ENCODE peak calls at places on chromosome 2, in six cellular contexts. One of them, this sample, is unnamed.
A peak's percentile ranks its signal among the peaks of the same experiment; 100 is the strongest.

GRCh38 chr2:237552911-237553310 is 13.5 kb upstream of the PRLH start:
- DNase-seq in A549: no peak
- DNase-seq in HCT116: no peak
- DNase-seq in left ventricle myocardium inferior: no peak
- DNase-seq in heart right ventricle: no peak
- DNase-seq in left lung: no peak
- DNase-seq in this sample: no peak

GRCh38 chr2:231706731-231707624 is 1.3 kb upstream of the PTMA start:
- DNase-seq in left ventricle myocardium inferior: peak; percentile 97
- DNase-seq in left lung: peak; percentile 95
- DNase-seq in A549: peak; percentile 99
- DNase-seq in heart right ventricle: peak; percentile 97
- DNase-seq in HCT116: peak; percentile 98
- DNase-seq in this sample: peak; percentile 97

GRCh38 chr2:105287692-105288091 is 41.8 kb downstream of the TGFBRAP1 start:
- DNase-seq in left ventricle myocardium inferior: no peak
- DNase-seq in HCT116: peak; percentile 16
- DNase-seq in left lung: no peak
- DNase-seq in A549: peak; percentile 68
- DNase-seq in heart right ventricle: no peak
- DNase-seq in this sample: no peak

GRCh38 chr2:146666336-146666735 is 1178.5 kb upstream of the ACVR2A start:
- DNase-seq in A549: peak; percentile 5
- DNase-seq in left lung: no peak
- DNase-seq in heart right ventricle: no peak
- DNase-seq in left ventricle myocardium inferior: no peak
- DNase-seq in HCT116: no peak
- DNase-seq in this sample: no peak

GRCh38 chr2:84492571-84492970 is 23.7 kb upstream of the DNAH6 start:
- DNase-seq in A549: no peak
- DNase-seq in left lung: no peak
- DNase-seq in heart right ventricle: no peak
- DNase-seq in HCT116: no peak
- DNase-seq in left ventricle myocardium inferior: no peak
- DNase-seq in this sample: no peak

GRCh38 chr2:240277073-240277806 is 136.8 kb upstream of the OTOS start:
- DNase-seq in left lung: no peak
- DNase-seq in A549: no peak
- DNase-seq in HCT116: no peak
- DNase-seq in heart right ventricle: no peak
- DNase-seq in left ventricle myocardium inferior: no peak
- DNase-seq in this sample: peak; percentile 10

GRCh38 chr2:134252092-134252775 is 1.6 kb upstream of the MGAT5 start:
- DNase-seq in HCT116: no peak
- DNase-seq in heart right ventricle: no peak
- DNase-seq in left ventricle myocardium inferior: no peak
- DNase-seq in A549: no peak
- DNase-seq in left lung: no peak
- DNase-seq in this sample: no peak

GRCh38 chr2:46723346-46723745 is 192.3 kb downstream of the MCFD2 start:
- DNase-seq in left ventricle myocardium inferior: no peak
- DNase-seq in A549: no peak
- DNase-seq in left lung: no peak
- DNase-seq in heart right ventricle: no peak
- DNase-seq in HCT116: no peak
- DNase-seq in this sample: no peak

GRCh38 chr2:204545861-204546773 is 842 bp downstream of the PARD3B start:
- DNase-seq in heart right ventricle: peak; percentile 19
- DNase-seq in left lung: peak; percentile 84
- DNase-seq in HCT116: no peak
- DNase-seq in left ventricle myocardium inferior: no peak
- DNase-seq in A549: no peak
- DNase-seq in this sample: no peak
- H3K27ac ChIP-seq in heart right ventricle: peak overlapping the region; percentile 85
- H3K27ac ChIP-seq in left lung: peak overlapping the region; percentile 82
- H3K27ac ChIP-seq in HCT116: peak overlapping the region; percentile 32
- H3K27ac ChIP-seq in left ventricle myocardium inferior: peak overlapping the region; percentile 80
- H3K27ac ChIP-seq in A549: peak overlapping the region; percentile 94
- H3K27ac ChIP-seq in this sample: no peak overlapping the region

GRCh38 chr2:113965644-113966043 is 75.8 kb downstream of the ACTR3 start:
- DNase-seq in heart right ventricle: no peak
- DNase-seq in A549: peak; percentile 72
- DNase-seq in left lung: no peak
- DNase-seq in HCT116: peak; percentile 38
- DNase-seq in left ventricle myocardium inferior: no peak
- DNase-seq in this sample: no peak
- TF ChIP-seq CTCF in heart right ventricle: no peak
- TF ChIP-seq CTCF in A549: peak; percentile 39
- TF ChIP-seq CTCF in left lung: peak; percentile 17
- TF ChIP-seq CTCF in HCT116: peak; percentile 67
- TF ChIP-seq CTCF in left ventricle myocardium inferior: peak; percentile 53
- TF ChIP-seq CTCF in this sample: peak; percentile 45

GRCh38 chr2:88765154-88765948 is 73.9 kb downstream of the RPIA start:
- DNase-seq in heart right ventricle: no peak
- DNase-seq in left ventricle myocardium inferior: no peak
- DNase-seq in left lung: peak; percentile 75
- DNase-seq in HCT116: no peak
- DNase-seq in A549: peak; percentile 41
- DNase-seq in this sample: no peak
- H3K4me3 ChIP-seq in heart right ventricle: peak overlapping the region; percentile 58
- H3K4me3 ChIP-seq in left ventricle myocardium inferior: peak overlapping the region; percentile 61
- H3K4me3 ChIP-seq in left lung: no peak overlapping the region
- H3K4me3 ChIP-seq in HCT116: no peak overlapping the region
- H3K4me3 ChIP-seq in A549: peak overlapping the region; percentile 37
- H3K4me3 ChIP-seq in this sample: peak overlapping the region; percentile 31

GRCh38 chr2:27497288-27497627 is 619 bp downstream of the GCKR start:
- DNase-seq in HCT116: no peak
- DNase-seq in heart right ventricle: no peak
- DNase-seq in left ventricle myocardium inferior: no peak
- DNase-seq in A549: no peak
- DNase-seq in left lung: no peak
- DNase-seq in this sample: no peak

GRCh38 chr2:27496357-27497287 is at the start of gene GCKR:
- DNase-seq in A549: peak; percentile 45
- DNase-seq in HCT116: no peak
- DNase-seq in left lung: no peak
- DNase-seq in left ventricle myocardium inferior: no peak
- DNase-seq in heart right ventricle: no peak
- DNase-seq in this sample: no peak

GRCh38 chr2:27494944-27495554 is at the start of gene FNDC4:
- DNase-seq in A549: no peak
- DNase-seq in left ventricle myocardium inferior: peak; percentile 31
- DNase-seq in heart right ventricle: peak; percentile 28
- DNase-seq in left lung: peak; percentile 82
- DNase-seq in HCT116: no peak
- DNase-seq in this sample: no peak

GRCh38 chr2:27494284-27494943 is 586 bp downstream of the FNDC4 start:
- DNase-seq in left lung: peak; percentile 77
- DNase-seq in left ventricle myocardium inferior: peak; percentile 18
- DNase-seq in HCT116: no peak
- DNase-seq in heart right ventricle: peak; percentile 21
- DNase-seq in A549: no peak
- DNase-seq in this sample: no peak

GRCh38 chr2:27495840-27496356 is 741 bp upstream of the GCKR start:
- DNase-seq in left lung: no peak
- DNase-seq in HCT116: no peak
- DNase-seq in A549: no peak
- DNase-seq in left ventricle myocardium inferior: no peak
- DNase-seq in heart right ventricle: no peak
- DNase-seq in this sample: no peak
- H3K27ac ChIP-seq in left lung: no peak overlapping the region
- H3K27ac ChIP-seq in HCT116: no peak overlapping the region
- H3K27ac ChIP-seq in A549: no peak overlapping the region
- H3K27ac ChIP-seq in left ventricle myocardium inferior: no peak overlapping the region
- H3K27ac ChIP-seq in heart right ventricle: no peak overlapping the region
- H3K27ac ChIP-seq in this sample: no peak overlapping the region

GRCh38 chr2:20092226-20092900 is 40.9 kb upstream of the LAPTM4A start:
- DNase-seq in left lung: no peak
- DNase-seq in heart right ventricle: no peak
- DNase-seq in A549: no peak
- DNase-seq in HCT116: no peak
- DNase-seq in left ventricle myocardium inferior: no peak
- DNase-seq in this sample: no peak
- TF ChIP-seq CTCF in left lung: no peak
- TF ChIP-seq CTCF in heart right ventricle: no peak
- TF ChIP-seq CTCF in A549: no peak
- TF ChIP-seq CTCF in HCT116: no peak
- TF ChIP-seq CTCF in left ventricle myocardium inferior: no peak
- TF ChIP-seq CTCF in this sample: no peak

DNA sequence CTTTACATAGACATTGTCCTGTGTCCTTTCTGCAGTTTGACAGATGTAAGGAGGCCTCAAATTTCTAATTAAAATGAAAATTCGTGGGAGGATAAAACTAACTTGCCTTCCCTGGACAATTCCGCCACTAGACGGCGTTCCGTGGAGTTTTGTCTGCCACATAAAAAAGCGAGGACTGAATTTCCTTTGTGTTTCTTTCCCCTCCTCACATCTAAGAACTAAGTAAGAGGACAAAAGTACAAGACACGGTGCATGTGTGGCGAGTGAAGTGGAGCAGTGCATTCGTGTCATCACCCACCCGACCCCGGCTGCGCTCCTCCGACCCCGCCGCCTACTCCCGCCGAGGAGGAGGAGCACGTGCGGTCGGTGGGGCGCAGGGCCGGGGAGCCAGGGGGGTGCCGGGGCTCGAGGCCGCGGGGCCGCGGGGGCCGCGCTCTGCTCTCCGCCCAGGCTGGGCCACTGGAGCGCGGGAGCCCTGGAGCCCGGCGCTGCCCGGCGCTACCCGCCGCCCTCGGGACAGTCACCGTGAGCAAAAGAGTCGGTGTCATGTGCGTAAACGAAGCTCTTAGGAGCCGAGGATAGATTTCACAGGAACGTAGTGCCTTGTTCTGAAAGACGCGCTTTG is 10.8 kb downstream of the TBR1 start:
- DNase-seq in left lung: peak; percentile 76
- DNase-seq in A549: no peak
- DNase-seq in heart right ventricle: no peak
- DNase-seq in left ventricle myocardium inferior: no peak
- DNase-seq in HCT116: no peak
- DNase-seq in this sample: no peak
- H3K4me3 ChIP-seq in left lung: no peak overlapping the region
- H3K4me3 ChIP-seq in A549: peak overlapping the region; percentile 26
- H3K4me3 ChIP-seq in heart right ventricle: peak overlapping the region; percentile 25
- H3K4me3 ChIP-seq in left ventricle myocardium inferior: peak overlapping the region; percentile 42
- H3K4me3 ChIP-seq in HCT116: no peak overlapping the region
- H3K4me3 ChIP-seq in this sample: peak overlapping the region; percentile 8

DNA sequence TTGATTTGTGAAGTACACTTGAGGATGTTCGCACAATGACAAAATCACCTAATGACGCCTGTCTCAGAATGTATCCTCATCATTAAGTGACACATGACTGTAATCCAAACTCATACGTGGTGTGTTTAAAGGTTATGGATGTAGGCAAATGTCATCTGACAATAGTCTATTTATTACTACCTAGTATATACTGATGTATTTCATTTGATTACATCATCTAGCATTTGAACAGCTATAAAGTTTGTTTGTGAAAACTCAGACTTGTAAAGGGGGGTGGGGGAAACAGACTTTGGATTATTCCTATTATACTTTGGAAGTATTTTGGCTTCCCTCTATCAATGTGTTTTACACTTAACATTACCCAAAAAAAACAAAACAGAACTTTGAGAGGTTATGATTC is 129.9 kb downstream of the TANC1 start:
- DNase-seq in HCT116: no peak
- DNase-seq in left lung: no peak
- DNase-seq in A549: peak; percentile 19
- DNase-seq in heart right ventricle: no peak
- DNase-seq in left ventricle myocardium inferior: no peak
- DNase-seq in this sample: no peak
- H3K27ac ChIP-seq in HCT116: peak overlapping the region; percentile 43
- H3K27ac ChIP-seq in left lung: peak overlapping the region; percentile 41
- H3K27ac ChIP-seq in A549: peak overlapping the region; percentile 54
- H3K27ac ChIP-seq in heart right ventricle: peak overlapping the region; percentile 37
- H3K27ac ChIP-seq in left ventricle myocardium inferior: peak overlapping the region; percentile 84
- H3K27ac ChIP-seq in this sample: no peak overlapping the region

This sample was measured in AG04450.